ENCODE peak calls at places on chromosomes 6 and 20, in six cellular contexts. F is DMS 273 treated with DMSO at 0.1 percent for 48 hours, O is prostate gland, E is adrenal gland, D is fibroblast of lung, I is anterior cingulate cortex. S is an unnamed sample.

GRCh38 chr20:46214831-46215488 is 93.3 kb downstream of the CDH22 start:
- DNase-seq in O (no peak), D (no peak), I (no peak), F (no peak), E (no peak), S (no peak)

GRCh38 chr20:9130407-9130995 is 61.6 kb downstream of the PLCB4 start:
- DNase-seq in E (no peak), F (no peak), D (peak), I (no peak), O (no peak), S (no peak)

GRCh38 chr6:148445620-148446019 is 103.0 kb downstream of the SASH1 start:
- DNase-seq in O (no peak), I (no peak), F (no peak), E (no peak), D (peak), S (no peak)

GRCh38 chr20:38685853-38686473 is 38.3 kb upstream of the SLC32A1 start:
- DNase-seq in F (no peak), O (peak), E (no peak), D (peak), I (peak), S (peak)

GRCh38 chr6:136783495-136784270 is 8.6 kb downstream of the MAP3K5 start:
- DNase-seq in E (peak), D (no peak), O (no peak), F (no peak), I (no peak), S (no peak)

GRCh38 chr6:71080151-71080550 is 123.3 kb upstream of the B3GAT2 start:
- DNase-seq in O (no peak), F (no peak), I (no peak), D (peak), E (no peak), S (no peak)

GRCh38 chr6:25623874-25624273 is 28.1 kb upstream of the SCGN start:
- DNase-seq in F (peak), D (no peak), I (no peak), O (no peak), E (no peak), S (no peak)

GRCh38 chr6:7196019-7196402 is 88.2 kb downstream of the RREB1 start:
- DNase-seq in D (no peak), F (no peak), E (no peak), O (no peak), I (no peak), S (no peak)

GRCh38 chr6:152428126-152428525 is 209.0 kb downstream of the SYNE1 start:
- DNase-seq in E (no peak), F (no peak), I (no peak), D (peak), O (no peak), S (peak)

GRCh38 chr6:142478117-142478516 is 176.3 kb downstream of the ADGRG6 start:
- DNase-seq in E (no peak), D (peak), F (no peak), O (no peak), I (no peak), S (no peak)

GRCh38 chr6:143536866-143537691 is 25.6 kb upstream of the FUCA2 start:
- DNase-seq in O (peak), F (no peak), I (peak), E (peak), D (peak), S (peak)

GRCh38 chr6:15313367-15313766 is 67.5 kb downstream of the JARID2 start:
- DNase-seq in F (no peak), I (peak), D (no peak), E (peak), O (peak), S (no peak)

GRCh38 chr20:19730716-19731115 is 27.3 kb upstream of the RIN2 start:
- DNase-seq in E (no peak), D (no peak), I (no peak), F (no peak), O (no peak), S (peak)

GRCh38 chr6:53500095-53500494 is 44.8 kb downstream of the GCLC start:
- DNase-seq in D (no peak), F (no peak), O (no peak), I (no peak), E (no peak), S (no peak)

GRCh38 chr6:52286798-52287432 is 2.4 kb upstream of the MCM3 start:
- DNase-seq in F (peak), I (peak), O (peak), E (peak), D (peak), S (peak)

GRCh38 chr6:132483779-132484679 is 28.9 kb downstream of the STX7 start:
- DNase-seq in F (peak), E (peak), D (peak), I (peak), O (peak), S (no peak)

GRCh38 chr6:110800839-110801196 is 14.5 kb downstream of the CDK19 start:
- DNase-seq in I (no peak), F (no peak), O (no peak), D (no peak), E (no peak), S (no peak)

GRCh38 chr20:41178904-41179432 is 41.6 kb downstream of the PLCG1 start:
- DNase-seq in E (peak), F (no peak), I (peak), O (no peak), D (peak), S (peak)

GRCh38 chr6:36545767-36546663 is 1.3 kb downstream of the STK38 start:
- DNase-seq in E (no peak), I (no peak), O (no peak), D (peak), F (no peak), S (peak)

GRCh38 chr6:66421570-66421969 is 714.5 kb upstream of the EYS start:
- DNase-seq in F (no peak), E (no peak), D (no peak), I (no peak), O (no peak), S (peak)

GRCh38 chr6:39143238-39143930 is 28.4 kb upstream of the SAYSD1 start:
- DNase-seq in F (no peak), O (peak), E (no peak), I (no peak), D (no peak), S (no peak)

GRCh38 chr6:160692369-160692959 is 9.6 kb upstream of the PLG start:
- DNase-seq in D (no peak), F (no peak), E (no peak), O (no peak), I (no peak), S (no peak)

GRCh38 chr6:3806169-3806922 is 42.8 kb upstream of the FAM50B start:
- DNase-seq in F (no peak), O (no peak), I (no peak), D (no peak), E (peak), S (no peak)

GRCh38 chr20:38034961-38035360 is 1.4 kb downstream of the RPRD1B start:
- DNase-seq in E (no peak), I (no peak), O (no peak), D (peak), F (no peak), S (no peak)

GRCh38 chr6:28944412-28945006 is 20.7 kb upstream of the TRIM27 start:
- DNase-seq in O (peak), E (peak), F (peak), D (peak), I (peak), S (peak)

GRCh38 chr6:101543796-101544195 is 150.3 kb downstream of the GRIK2 start:
- DNase-seq in E (no peak), I (no peak), D (no peak), O (no peak), F (no peak), S (no peak)

GRCh38 chr6:109964949-109965348 is 13.2 kb upstream of the GPR6 start:
- DNase-seq in F (no peak), D (no peak), O (no peak), I (no peak), E (no peak), S (no peak)

GRCh38 chr20:39660251-39660650 is 698.1 kb downstream of the DHX35 start:
- DNase-seq in D (peak), I (no peak), O (no peak), F (no peak), E (no peak), S (no peak)

GRCh38 chr20:6733965-6734364 is 33.5 kb upstream of the BMP2 start:
- DNase-seq in D (no peak), O (no peak), I (no peak), F (no peak), E (no peak), S (no peak)

GRCh38 chr6:111900731-111901130 is 27.5 kb upstream of the FYN start:
- DNase-seq in O (no peak), D (no peak), I (no peak), F (no peak), E (no peak), S (no peak)

GRCh38 chr6:7241709-7242645 is 71.0 kb downstream of the SSR1 start:
- DNase-seq in I (no peak), E (no peak), D (peak), F (no peak), O (no peak), S (no peak)

GRCh38 chr20:53180928-53181362 is 208.8 kb downstream of the TSHZ2 start:
- DNase-seq in D (no peak), F (no peak), E (no peak), I (no peak), O (no peak), S (no peak)

GRCh38 chr6:160226118-160226541 is 32.5 kb downstream of the SLC22A2 start:
- DNase-seq in O (no peak), D (peak), E (no peak), I (no peak), F (no peak), S (no peak)

GRCh38 chr6:151475653-151476523 is 17.9 kb upstream of the CCDC170 start:
- DNase-seq in I (no peak), E (no peak), F (peak), O (no peak), D (peak), S (no peak)

GRCh38 chr6:125858427-125859320 is 67.9 kb downstream of the NCOA7 start:
- DNase-seq in I (peak), D (peak), O (peak), E (peak), F (no peak), S (peak)

GRCh38 chr6:110180228-110181008 is at the start of gene CDC40:
- DNase-seq in E (peak), I (peak), O (peak), F (peak), D (no peak), S (peak)

GRCh38 chr6:130132286-130132701 is 90.5 kb downstream of the SAMD3 start:
- DNase-seq in O (no peak), F (no peak), E (no peak), I (no peak), D (no peak), S (no peak)